ENCODE peak calls at places on chromosome 2, in seven cellular contexts. C, M, Z, T, D, O and J are unnamed samples.

GRCh38 chr2:62741954-62742722 is 36.6 kb downstream of the EHBP1 start:
- DNase-seq in M (peak; percentile 41), T (no peak), O (no peak), C (no peak), Z (no peak), D (no peak), J (no peak)

GRCh38 chr2:224711381-224711780 is 4.8 kb downstream of the CCDC195 start:
- DNase-seq in C (no peak), O (no peak), Z (no peak), M (no peak), T (no peak), D (no peak), J (no peak)

GRCh38 chr2:2663401-2664036 is 332.4 kb upstream of the MYT1L start:
- DNase-seq in C (no peak), D (no peak), O (no peak), T (no peak), M (no peak), Z (no peak), J (no peak)

GRCh38 chr2:38498039-38498438 is 104.7 kb downstream of the HNRNPLL start:
- DNase-seq in Z (no peak), D (no peak), C (no peak), T (no peak), O (no peak), M (no peak), J (no peak)

GRCh38 chr2:68452168-68452890 is 14.8 kb downstream of the FBXO48 start:
- DNase-seq in C (no peak), T (no peak), D (no peak), O (no peak), M (no peak), Z (no peak), J (no peak)

GRCh38 chr2:85468704-85469349 is 50.3 kb downstream of the SH2D6 start:
- DNase-seq in M (peak; percentile 24), D (no peak), C (no peak), Z (no peak), T (peak; percentile 75), O (peak; percentile 67), J (no peak)

GRCh38 chr2:204880928-204881327 is 335.7 kb downstream of the PARD3B start:
- DNase-seq in Z (no peak), C (no peak), O (no peak), M (no peak), T (no peak), D (no peak), J (no peak)

GRCh38 chr2:7692657-7693161 is 775.5 kb downstream of the RNF144A start:
- DNase-seq in M (peak; percentile 97), T (no peak), D (no peak), O (no peak), Z (no peak), C (peak; percentile 76), J (no peak)

GRCh38 chr2:184654945-184655344 is 56.6 kb downstream of the ZNF804A start:
- DNase-seq in O (no peak), D (no peak), Z (no peak), M (no peak), C (no peak), T (no peak), J (no peak)

GRCh38 chr2:158688722-158689121 is 106.4 kb upstream of the DAPL1 start:
- DNase-seq in Z (no peak), T (no peak), C (no peak), M (peak; percentile 35), D (no peak), O (no peak), J (no peak)

GRCh38 chr2:120366698-120367097 is 20.8 kb downstream of the INHBB start:
- DNase-seq in O (no peak), M (no peak), Z (no peak), T (no peak), D (no peak), C (no peak), J (no peak)

GRCh38 chr2:161136696-161137324 is 23.4 kb upstream of the TANK start:
- DNase-seq in C (no peak), Z (no peak), D (no peak), T (peak; percentile 44), M (no peak), O (no peak), J (no peak)

GRCh38 chr2:98118161-98118560 is 31.2 kb downstream of the VWA3B start:
- DNase-seq in O (no peak), C (no peak), M (peak; percentile 11), D (no peak), T (no peak), Z (no peak), J (no peak)

GRCh38 chr2:237020086-237020485 is 65.6 kb upstream of the COPS8 start:
- DNase-seq in M (no peak), Z (no peak), C (no peak), T (no peak), D (no peak), O (no peak), J (no peak)

GRCh38 chr2:48668992-48669391 is 51.3 kb downstream of the GTF2A1L start:
- DNase-seq in D (no peak), C (no peak), M (no peak), O (no peak), Z (no peak), T (no peak), J (no peak)

GRCh38 chr2:20617081-20617575 is 33.8 kb downstream of the HS1BP3 start:
- DNase-seq in D (no peak), M (no peak), Z (peak; percentile 92), O (peak; percentile 64), T (no peak), C (peak; percentile 86), J (no peak)

GRCh38 chr2:60707750-60708371 is 48.2 kb upstream of the PAPOLG start:
- DNase-seq in C (no peak), D (peak; percentile 1), M (peak; percentile 15), O (no peak), T (peak; percentile 10), Z (no peak), J (peak; percentile 57)

GRCh38 chr2:227871375-227871788 is at the start of gene DAW1:
- DNase-seq in O (peak; percentile 64), C (no peak), Z (no peak), M (no peak), T (no peak), D (peak; percentile 73), J (peak; percentile 92)

GRCh38 chr2:138846216-138846821 is 66.1 kb upstream of the NXPH2 start:
- DNase-seq in Z (no peak), M (no peak), C (no peak), O (no peak), T (peak; percentile 21), D (no peak), J (no peak)

GRCh38 chr2:171788316-171788993 is 101.2 kb downstream of the DYNC1I2 start:
- DNase-seq in O (no peak), C (no peak), Z (no peak), M (no peak), T (no peak), D (no peak), J (no peak)

GRCh38 chr2:27954771-27955384 is 64.3 kb downstream of the BABAM2 start:
- DNase-seq in D (no peak), Z (peak; percentile 63), C (peak; percentile 81), O (no peak), M (peak; percentile 89), T (no peak), J (no peak)

GRCh38 chr2:10133007-10133647 is 10.6 kb downstream of the RRM2 start:
- DNase-seq in M (no peak), D (no peak), C (no peak), Z (no peak), T (no peak), O (no peak), J (no peak)

GRCh38 chr2:85899284-85899683 is 10.5 kb upstream of the ST3GAL5 start:
- DNase-seq in O (no peak), T (no peak), D (no peak), Z (no peak), M (no peak), C (no peak), J (no peak)

GRCh38 chr2:8004250-8004681 is 677.6 kb upstream of the ID2 start:
- DNase-seq in M (peak; percentile 89), D (no peak), T (no peak), O (no peak), Z (peak; percentile 47), C (no peak), J (no peak)

GRCh38 chr2:38056216-38056615 is 19.7 kb downstream of the CYP1B1 start:
- DNase-seq in C (no peak), M (no peak), Z (no peak), D (no peak), O (no peak), T (no peak), J (no peak)

DNA sequence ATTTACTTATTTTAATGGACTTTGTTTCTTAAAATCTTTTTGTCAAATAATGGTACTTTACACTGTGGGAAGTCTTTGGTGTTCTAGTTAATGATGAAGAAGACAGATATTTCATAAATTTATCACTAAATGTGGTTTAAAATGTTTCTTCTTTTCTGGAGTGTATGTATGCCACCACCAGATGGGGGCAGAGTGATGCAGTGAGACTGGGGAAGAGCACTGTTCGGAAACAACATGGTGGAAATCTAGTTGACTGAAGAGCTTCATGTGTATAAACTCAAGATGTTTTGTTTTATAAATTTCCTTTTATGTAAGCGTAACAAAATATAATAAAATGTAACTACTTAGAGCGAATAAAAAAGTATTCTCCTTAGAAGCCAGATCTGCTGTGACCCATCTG is 195.1 kb downstream of the KCNE4 start:
- DNase-seq in C (no peak), M (peak; percentile 29), T (peak; percentile 28), O (no peak), Z (no peak), D (no peak), J (no peak)
- TF ChIP-seq CTCF in C (no peak), M (peak; percentile 84), T (peak; percentile 58), O (no peak), Z (no peak), D (peak; percentile 67), J (peak; percentile 53)

GRCh38 chr2:207166349-207167128 is 791 bp upstream of the KLF7 start:
- DNase-seq in C (peak; percentile 89), O (peak; percentile 88), D (peak; percentile 67), Z (peak; percentile 83), T (no peak), M (peak; percentile 73), J (peak; percentile 93)
- TF ChIP-seq CTCF in C (no peak), O (peak; percentile 51), D (peak; percentile 43), Z (peak; percentile 32), T (no peak), M (peak; percentile 74), J (peak; percentile 13)

GRCh38 chr2:84317135-84317534 is 141.9 kb downstream of the SUCLG1 start:
- DNase-seq in D (no peak), T (no peak), C (no peak), Z (no peak), M (no peak), O (no peak), J (no peak)

GRCh38 chr2:84319566-84319965 is 139.5 kb downstream of the SUCLG1 start:
- DNase-seq in C (no peak), M (no peak), Z (no peak), D (no peak), O (no peak), T (no peak), J (no peak)

GRCh38 chr2:84309281-84309680 is 149.8 kb downstream of the SUCLG1 start:
- DNase-seq in T (no peak), C (no peak), M (no peak), D (no peak), O (no peak), Z (no peak), J (no peak)

GRCh38 chr2:84314250-84314649 is 144.8 kb downstream of the SUCLG1 start:
- DNase-seq in Z (no peak), O (no peak), C (no peak), D (no peak), T (no peak), M (no peak), J (no peak)

GRCh38 chr2:84314901-84315330 is 144.2 kb downstream of the SUCLG1 start:
- DNase-seq in T (peak; percentile 75), Z (peak; percentile 18), M (peak; percentile 71), C (no peak), O (peak; percentile 82), D (peak; percentile 94), J (peak; percentile 91)
- TF ChIP-seq CTCF in T (peak; percentile 97), Z (peak; percentile 32), M (peak; percentile 94), C (peak; percentile 57), O (peak; percentile 90), D (peak; percentile 93), J (peak; percentile 87)

GRCh38 chr2:11534746-11535484 is 1.1 kb downstream of the GREB1 start:
- DNase-seq in M (no peak), O (no peak), C (no peak), Z (no peak), T (no peak), D (no peak), J (peak; percentile 63)
- TF ChIP-seq CTCF in M (peak; percentile 61), O (no peak), C (no peak), Z (no peak), T (peak; percentile 64), D (no peak), J (no peak)